ENCODE peak calls at places on chromosome 3, in seven cellular contexts. E is aorta, V is SJSA1, Y is stomach, H is heart left ventricle, P is adrenal gland, W is uterus. N is an unnamed sample. For H3K4me1, the result is how much of the 10 kb centered on the place peaks cover.

GRCh38 chr3:44669760-44670159 is 21.2 kb downstream of the ZNF35 start:
- DNase-seq in P (no peak), E (no peak), Y (no peak), V (no peak), W (no peak), H (no peak), N (no peak)

GRCh38 chr3:62538706-62539356 is 165.5 kb upstream of the FEZF2 start:
- DNase-seq in E (no peak), V (no peak), W (no peak), H (no peak), Y (no peak), P (no peak), N (peak)

GRCh38 chr3:147030274-147030673 is 376.1 kb downstream of the ZIC4 start:
- DNase-seq in H (no peak), V (no peak), Y (no peak), W (no peak), E (no peak), P (no peak), N (no peak)

GRCh38 chr3:183494341-183494740 is 61.2 kb downstream of the KLHL6 start:
- DNase-seq in W (no peak), P (no peak), E (no peak), H (no peak), V (no peak), Y (peak), N (peak)

GRCh38 chr3:136642714-136643113 is 109.5 kb downstream of the STAG1 start:
- DNase-seq in P (no peak), V (no peak), H (no peak), Y (no peak), E (no peak), W (no peak), N (no peak)

GRCh38 chr3:117193390-117193789 is 483.8 kb downstream of the TUSC7 start:
- DNase-seq in W (no peak), P (no peak), E (no peak), Y (no peak), H (no peak), V (no peak), N (no peak)

GRCh38 chr3:47856669-47857068 is 53.7 kb downstream of the DHX30 start:
- DNase-seq in E (peak), W (no peak), V (no peak), H (no peak), P (no peak), Y (no peak), N (no peak)

GRCh38 chr3:186967686-186968085 is 37.4 kb downstream of the ST6GAL1 start:
- DNase-seq in Y (no peak), H (no peak), V (no peak), E (no peak), W (no peak), P (no peak), N (no peak)

GRCh38 chr3:163914567-163914966 is 1163.7 kb downstream of the SI start:
- DNase-seq in P (no peak), H (no peak), E (no peak), V (no peak), Y (no peak), W (no peak), N (no peak)

GRCh38 chr3:126108689-126109075 is 24.8 kb upstream of the SLC41A3 start:
- DNase-seq in H (no peak), W (no peak), P (no peak), Y (no peak), V (no peak), E (no peak), N (no peak)

GRCh38 chr3:148106062-148106461 is 591.6 kb upstream of the AGTR1 start:
- DNase-seq in Y (no peak), E (no peak), V (no peak), W (no peak), P (no peak), H (no peak), N (no peak)

GRCh38 chr3:151900460-151900859 is 27.0 kb downstream of the SUCNR1 start:
- DNase-seq in E (no peak), P (no peak), H (no peak), W (no peak), V (no peak), Y (no peak), N (no peak)

GRCh38 chr3:3615533-3615932 is 183.7 kb upstream of the LRRN1 start:
- DNase-seq in V (no peak), Y (no peak), P (no peak), E (no peak), W (no peak), H (no peak), N (no peak)

GRCh38 chr3:42007785-42008184 is 45.9 kb upstream of the ULK4 start:
- DNase-seq in P (no peak), V (no peak), E (no peak), H (no peak), W (no peak), Y (no peak), N (no peak)

GRCh38 chr3:129278970-129279906 is 568 bp downstream of the HMCES start:
- DNase-seq in H (no peak), P (peak), Y (peak), W (peak), V (peak), E (peak), N (no peak)

GRCh38 chr3:129276385-129276784 is 2.3 kb upstream of the HMCES start:
- DNase-seq in W (no peak), V (no peak), Y (no peak), H (no peak), E (no peak), P (no peak), N (no peak)

GRCh38 chr3:129278439-129278969 is at the start of gene HMCES:
- DNase-seq in P (peak), E (peak), H (peak), W (peak), V (peak), Y (peak), N (peak)

GRCh38 chr3:129280183-129280582 is 1.5 kb downstream of the HMCES start:
- DNase-seq in E (no peak), W (no peak), H (no peak), V (no peak), Y (no peak), P (no peak), N (no peak)

GRCh38 chr3:129277829-129278271 is 820 bp upstream of the HMCES start:
- DNase-seq in E (no peak), P (no peak), W (no peak), H (no peak), V (no peak), Y (no peak), N (no peak)
- H3K4me1 ChIP-seq in E (under half), P (under half), W (under half), H (under half), V (under half), Y (under half), N (under half)

GRCh38 chr3:112338021-112338726 is 5.2 kb downstream of the CD200 start:
- DNase-seq in H (no peak), V (no peak), W (no peak), Y (no peak), P (no peak), E (no peak), N (no peak)

GRCh38 chr3:112333002-112333385 is at the start of gene CD200:
- DNase-seq in W (peak), V (no peak), P (peak), H (peak), Y (peak), E (peak), N (no peak)

GRCh38 chr3:112338727-112339056 is 5.7 kb downstream of the CD200 start:
- DNase-seq in V (no peak), H (no peak), P (no peak), E (no peak), Y (no peak), W (no peak), N (no peak)

GRCh38 chr3:112333386-112334334 is 704 bp downstream of the CD200 start:
- DNase-seq in H (no peak), P (no peak), E (peak), V (no peak), Y (no peak), W (peak), N (no peak)

DNA sequence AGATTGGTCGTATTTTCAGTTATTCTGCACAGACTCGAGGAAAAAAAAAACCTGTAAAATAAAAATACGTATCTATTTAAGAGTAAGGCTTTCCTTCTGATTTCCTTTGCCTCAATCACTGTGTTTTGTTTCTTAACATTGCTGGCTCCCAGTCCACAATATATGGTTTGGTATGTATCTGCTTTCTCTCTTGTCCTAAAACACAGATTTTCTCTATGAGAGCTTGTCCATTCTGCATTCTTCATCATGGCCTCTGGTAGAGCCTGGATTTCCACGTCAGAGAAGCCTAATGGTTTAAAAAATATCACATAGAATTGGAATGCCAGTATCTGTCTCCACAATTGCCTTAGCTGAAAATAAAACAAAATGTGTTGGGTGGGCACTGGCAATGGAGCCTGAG is 1.8 kb downstream of the CD200 start:
- DNase-seq in P (no peak), Y (no peak), W (no peak), V (no peak), E (no peak), H (no peak), N (no peak)
- H3K4me1 ChIP-seq in P (under half), Y (under half), W (under half), V (under half), E (under half), H (under half), N (under half)

GRCh38 chr3:80014576-80014975 is 246.8 kb upstream of the ROBO1 start:
- DNase-seq in Y (no peak), V (no peak), P (no peak), H (no peak), E (no peak), W (no peak), N (no peak)
- H3K4me1 ChIP-seq in Y (under half), V (under half), P (under half), H (under half), E (under half), W (under half), N (under half)

DNA sequence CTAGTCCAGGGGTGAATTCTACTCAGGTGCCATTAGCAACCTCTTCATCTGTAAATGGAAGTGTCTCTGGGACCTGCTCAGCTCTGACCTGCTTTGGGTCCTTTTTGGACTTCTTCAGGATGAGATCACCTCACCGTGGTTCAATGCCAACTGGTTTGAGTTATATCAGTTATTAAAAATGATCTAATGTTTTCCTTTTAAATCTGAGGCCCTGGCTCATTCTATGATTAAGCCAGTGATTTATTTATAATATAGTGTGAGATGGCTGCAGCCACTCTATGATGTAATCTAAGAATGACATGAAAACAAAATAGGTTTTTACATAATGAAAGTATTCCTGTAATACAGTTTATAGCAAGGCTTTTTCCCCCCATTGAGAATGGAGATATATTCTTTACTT is 79.4 kb downstream of the LPP start:
- DNase-seq in H (no peak), E (no peak), V (no peak), P (peak), W (no peak), Y (no peak), N (no peak)
- H3K4me1 ChIP-seq in H (half or more), E (under half), V (under half), P (under half), W (under half), Y (under half), N (half or more)

GRCh38 chr3:150757768-150758167 is 5.2 kb downstream of the SIAH2 start:
- DNase-seq in P (no peak), Y (no peak), V (no peak), W (no peak), H (no peak), E (no peak), N (no peak)
- H3K4me1 ChIP-seq in P (half or more), Y (under half), V (under half), W (under half), H (half or more), E (under half), N (half or more)

GRCh38 chr3:53261712-53262111 is 5.9 kb upstream of the TKT start:
- DNase-seq in E (peak), H (no peak), W (no peak), V (no peak), P (no peak), Y (no peak), N (no peak)

GRCh38 chr3:53267766-53268165 is 11.9 kb upstream of the TKT start:
- DNase-seq in V (no peak), W (no peak), H (no peak), P (no peak), E (no peak), Y (no peak), N (no peak)

GRCh38 chr3:53260286-53260785 is 4.5 kb upstream of the TKT start:
- DNase-seq in P (no peak), E (peak), H (peak), W (no peak), V (no peak), Y (no peak), N (no peak)

GRCh38 chr3:53264718-53265117 is 8.9 kb upstream of the TKT start:
- DNase-seq in P (no peak), Y (peak), V (no peak), E (no peak), W (no peak), H (peak), N (no peak)

GRCh38 chr3:53263907-53264306 is 8.1 kb upstream of the TKT start:
- DNase-seq in E (no peak), Y (no peak), P (no peak), V (no peak), H (no peak), W (no peak), N (no peak)
- H3K4me1 ChIP-seq in E (under half), Y (under half), P (under half), V (under half), H (under half), W (under half), N (under half)

GRCh38 chr3:63968612-63969350 is 54.5 kb downstream of the PSMD6 start:
- DNase-seq in H (no peak), P (no peak), W (no peak), V (no peak), Y (no peak), E (no peak), N (no peak)

GRCh38 chr3:63966871-63967270 is 54.7 kb upstream of the SCAANT1 start:
- DNase-seq in Y (no peak), H (no peak), E (no peak), P (no peak), V (no peak), W (no peak), N (no peak)

GRCh38 chr3:63964287-63965073 is 52.3 kb upstream of the SCAANT1 start:
- DNase-seq in W (no peak), Y (no peak), V (no peak), E (no peak), H (no peak), P (no peak), N (no peak)

GRCh38 chr3:63967675-63968611 is 55.4 kb downstream of the PSMD6 start:
- DNase-seq in V (peak), H (peak), Y (no peak), P (peak), E (no peak), W (peak), N (no peak)

DNA sequence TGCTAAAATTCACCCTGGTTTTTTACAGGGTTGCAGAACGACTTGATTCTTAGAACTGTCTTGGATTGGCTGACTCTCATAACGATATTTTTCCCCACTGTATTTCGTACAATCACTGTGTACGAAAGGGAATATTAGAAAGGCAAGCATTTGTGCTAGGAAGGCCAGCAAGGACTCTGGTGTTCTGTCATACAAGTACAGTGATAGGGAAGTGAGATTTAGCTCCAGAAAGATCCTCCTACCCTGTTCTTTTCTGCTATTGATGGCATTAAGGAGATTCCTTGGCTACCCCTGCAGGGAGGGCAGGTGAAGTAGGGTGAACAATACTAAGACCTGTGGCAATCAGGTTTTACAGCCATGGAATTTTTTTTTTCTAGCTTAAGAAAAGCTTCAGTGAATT is 53.8 kb upstream of the SCAANT1 start:
- DNase-seq in W (no peak), Y (no peak), E (no peak), P (no peak), V (no peak), H (no peak), N (no peak)
- H3K4me1 ChIP-seq in W (under half), Y (half or more), E (under half), P (under half), V (under half), H (half or more), N (under half)

DNA sequence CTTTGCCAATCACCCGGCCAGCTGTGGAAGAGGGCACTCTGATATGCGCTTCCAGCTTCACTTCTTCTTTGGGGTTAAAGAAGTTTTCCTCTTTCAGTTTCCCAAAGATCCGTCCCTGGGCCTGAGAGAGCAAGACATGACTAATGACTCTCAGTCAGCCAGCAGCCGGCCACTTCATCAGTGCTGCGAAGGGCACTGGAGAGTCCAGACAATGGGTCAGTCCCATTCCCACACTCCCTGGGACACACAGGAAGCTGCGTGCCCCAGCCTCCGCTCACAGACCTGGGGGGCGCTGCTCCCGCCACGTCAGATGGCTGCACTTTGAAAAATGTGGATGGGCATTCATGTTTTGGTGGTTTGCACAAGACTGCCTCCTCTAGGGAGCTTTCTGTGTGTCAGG is 63.3 kb downstream of the SENP2 start:
- DNase-seq in Y (no peak), P (peak), V (no peak), E (no peak), H (no peak), W (no peak), N (no peak)
- H3K4me1 ChIP-seq in Y (under half), P (under half), V (under half), E (under half), H (under half), W (under half), N (under half)

DNA sequence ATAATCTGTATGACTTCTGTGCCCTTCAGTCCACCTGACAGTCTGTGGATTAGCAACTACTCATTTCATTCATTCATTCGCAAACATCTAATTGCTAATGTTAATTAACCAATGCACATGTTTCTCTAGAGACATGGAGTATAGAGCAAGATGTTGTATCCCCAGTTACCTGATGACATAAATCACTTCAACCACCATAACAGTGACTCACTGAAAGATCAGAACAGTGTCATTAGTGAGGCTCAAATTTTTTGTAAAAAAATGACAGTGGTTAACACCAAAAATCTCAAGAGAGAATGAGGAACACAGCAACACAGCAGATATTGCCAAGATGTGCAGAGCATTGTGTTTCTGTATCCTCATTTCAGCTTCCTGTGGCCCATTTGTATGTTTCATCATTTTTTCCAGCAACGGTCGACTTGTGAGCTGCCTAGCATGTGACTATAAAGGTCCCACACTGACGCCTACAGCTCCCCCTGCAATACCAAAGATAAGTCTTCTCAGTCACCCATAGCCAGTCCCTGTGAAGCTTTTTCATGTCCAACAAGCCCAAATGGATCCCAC is 3.7 kb upstream of the PLD1 start:
- DNase-seq in Y (no peak), V (no peak), H (no peak), P (no peak), E (peak), W (no peak), N (no peak)
- H3K4me1 ChIP-seq in Y (under half), V (under half), H (under half), P (under half), E (under half), W (under half), N (under half)

N was measured in esophagus muscularis mucosa.